ENCODE peak calls at places on chromosomes 7 and 10, in six cellular contexts. F is NCI-H1436 treated with DMSO at 0.1 percent for 48 hours; T is A549; W is stimulated activated CD4-positive, alpha-beta T cell treated with anti-CD3 and anti-CD28 coated beads, Interleukin-1b, Interleukin-23, amount 100 ng/mL, for 24 hours; O is amniotic stem cell; P is caudate nucleus. L is an unnamed sample.

GRCh38 chr10:112203328-112204076 is 19.9 kb upstream of the GPAM start:
- DNase-seq in W (no peak), P (no peak), T (no peak), O (no peak), F (no peak), L (no peak)

GRCh38 chr7:127189885-127190284 is 62.9 kb downstream of the GRM8 start:
- DNase-seq in P (no peak), W (no peak), F (peak), O (no peak), T (no peak), L (no peak)

GRCh38 chr10:89425000-89425399 is 10.6 kb downstream of the IFIT5 start:
- DNase-seq in P (no peak), T (no peak), O (no peak), W (no peak), F (no peak), L (no peak)

GRCh38 chr10:4280481-4281206 is 495.6 kb upstream of the KLF6 start:
- DNase-seq in W (no peak), T (no peak), F (no peak), P (no peak), O (no peak), L (no peak)

GRCh38 chr10:63498665-63499064 is 22.5 kb upstream of the REEP3 start:
- DNase-seq in T (no peak), O (no peak), F (no peak), P (no peak), W (no peak), L (no peak)

GRCh38 chr7:114988755-114989154 is 66.9 kb downstream of the MDFIC start:
- DNase-seq in W (no peak), F (no peak), T (peak), P (no peak), O (no peak), L (no peak)

GRCh38 chr10:30702860-30703259 is 73.3 kb upstream of the LYZL2 start:
- DNase-seq in O (no peak), T (no peak), W (no peak), P (no peak), F (no peak), L (no peak)

GRCh38 chr7:137970263-137970975 is 31.5 kb downstream of the CREB3L2 start:
- DNase-seq in T (peak), F (no peak), W (no peak), P (no peak), O (peak), L (no peak)

GRCh38 chr10:30359373-30360206 is 10.5 kb upstream of the MTPAP start:
- DNase-seq in P (no peak), O (no peak), W (peak), T (peak), F (no peak), L (no peak)

GRCh38 chr7:157602581-157602980 is 265.8 kb downstream of the DNAJB6 start:
- DNase-seq in P (no peak), F (no peak), T (no peak), O (no peak), W (no peak), L (no peak)

GRCh38 chr7:157850481-157851444 is 514.0 kb downstream of the DNAJB6 start:
- DNase-seq in O (no peak), F (no peak), W (no peak), P (no peak), T (no peak), L (no peak)

GRCh38 chr7:36967387-36967786 is 243.1 kb upstream of the AOAH start:
- DNase-seq in O (peak), T (peak), W (no peak), P (no peak), F (no peak), L (no peak)

GRCh38 chr7:156505876-156506275 is 134.7 kb upstream of the RNF32 start:
- DNase-seq in W (no peak), O (no peak), P (no peak), F (no peak), T (no peak), L (no peak)

GRCh38 chr7:106772655-106773108 is 92.4 kb upstream of the PIK3CG start:
- DNase-seq in W (no peak), P (no peak), F (no peak), T (peak), O (peak), L (no peak)

GRCh38 chr10:27995311-27995710 is 3.6 kb downstream of the ODAD2 start:
- DNase-seq in O (no peak), T (no peak), P (no peak), F (no peak), W (no peak), L (no peak)

GRCh38 chr7:42691030-42691639 is 220.7 kb downstream of the C7orf25 start:
- DNase-seq in F (no peak), P (no peak), T (peak), O (peak), W (no peak), L (no peak)

GRCh38 chr7:28998110-28998509 is 40.0 kb upstream of the TRIL start:
- DNase-seq in P (no peak), W (no peak), F (no peak), O (no peak), T (no peak), L (no peak)

GRCh38 chr10:95530021-95530420 is 31.1 kb downstream of the SORBS1 start:
- DNase-seq in P (no peak), W (no peak), F (no peak), O (no peak), T (no peak), L (no peak)

GRCh38 chr10:93777092-93777491 is 19.4 kb downstream of the LGI1 start:
- DNase-seq in W (no peak), F (no peak), O (no peak), P (no peak), T (no peak), L (no peak)

GRCh38 chr7:141333459-141333858 is 217.8 kb upstream of the AGK start:
- DNase-seq in W (no peak), P (no peak), F (no peak), O (no peak), T (no peak), L (no peak)

GRCh38 chr7:3153118-3153517 is 109.5 kb upstream of the CARD11 start:
- DNase-seq in T (no peak), F (no peak), W (no peak), P (no peak), O (no peak), L (no peak)

GRCh38 chr10:95998274-95998673 is 45.1 kb upstream of the CCNJ start:
- DNase-seq in F (no peak), T (no peak), P (no peak), O (no peak), W (no peak), L (no peak)

GRCh38 chr7:17371656-17372524 is 73.4 kb downstream of the AHR start:
- DNase-seq in W (no peak), O (peak), T (peak), F (no peak), P (no peak), L (no peak)

GRCh38 chr10:77582710-77583115 is 54.9 kb downstream of the KCNMA1 start:
- DNase-seq in T (peak), P (no peak), O (peak), F (no peak), W (no peak), L (no peak)

GRCh38 chr7:98831641-98832221 is 38.1 kb downstream of the TMEM130 start:
- DNase-seq in T (peak), W (peak), O (no peak), F (no peak), P (no peak), L (no peak)

L was measured in nucleus accumbens.